ENCODE peak calls at places on chromosomes 13 and 19, in five cellular contexts. One of them, this sample, is unnamed.

GRCh38 chr13:22081430-22081829 is 410.6 kb downstream of the FGF9 start:
- DNase-seq in cardiac fibroblast: no peak
- DNase-seq in gastrocnemius medialis: no peak
- DNase-seq in suprapubic skin: no peak
- DNase-seq in omental fat pad: no peak
- DNase-seq in this sample: no peak

GRCh38 chr13:26128676-26129075 is 76.9 kb upstream of the SHISA2 start:
- DNase-seq in cardiac fibroblast: no peak
- DNase-seq in gastrocnemius medialis: no peak
- DNase-seq in suprapubic skin: no peak
- DNase-seq in omental fat pad: no peak
- DNase-seq in this sample: no peak

GRCh38 chr13:21637296-21637695 is 33.3 kb upstream of the MICU2 start:
- DNase-seq in cardiac fibroblast: peak; percentile 72
- DNase-seq in gastrocnemius medialis: no peak
- DNase-seq in suprapubic skin: no peak
- DNase-seq in omental fat pad: peak; percentile 46
- DNase-seq in this sample: no peak

GRCh38 chr19:5903054-5903501 is 512 bp downstream of the NDUFA11 start:
- DNase-seq in cardiac fibroblast: peak; percentile 50
- DNase-seq in gastrocnemius medialis: no peak
- DNase-seq in suprapubic skin: no peak
- DNase-seq in omental fat pad: no peak
- DNase-seq in this sample: no peak

GRCh38 chr13:41005709-41006108 is 13.4 kb downstream of the ELF1 start:
- DNase-seq in cardiac fibroblast: no peak
- DNase-seq in gastrocnemius medialis: no peak
- DNase-seq in suprapubic skin: no peak
- DNase-seq in omental fat pad: no peak
- DNase-seq in this sample: no peak

GRCh38 chr19:51354742-51355148 is 11.4 kb downstream of the ETFB start:
- DNase-seq in cardiac fibroblast: no peak
- DNase-seq in gastrocnemius medialis: no peak
- DNase-seq in suprapubic skin: no peak
- DNase-seq in omental fat pad: no peak
- DNase-seq in this sample: no peak

GRCh38 chr19:9939301-9939913 is 3.1 kb upstream of the OLFM2 start:
- DNase-seq in cardiac fibroblast: peak; percentile 66
- DNase-seq in gastrocnemius medialis: no peak
- DNase-seq in suprapubic skin: no peak
- DNase-seq in omental fat pad: no peak
- DNase-seq in this sample: no peak

GRCh38 chr13:19597523-19597922 is 35.9 kb upstream of the MPHOSPH8 start:
- DNase-seq in cardiac fibroblast: peak; percentile 67
- DNase-seq in gastrocnemius medialis: no peak
- DNase-seq in suprapubic skin: no peak
- DNase-seq in omental fat pad: no peak
- DNase-seq in this sample: no peak

GRCh38 chr13:102642475-102642874 is 45.7 kb downstream of the TPP2 start:
- DNase-seq in cardiac fibroblast: no peak
- DNase-seq in gastrocnemius medialis: peak; percentile 56
- DNase-seq in suprapubic skin: no peak
- DNase-seq in omental fat pad: no peak
- DNase-seq in this sample: peak; percentile 62

GRCh38 chr19:8355631-8356402 is 8.1 kb upstream of the ANGPTL4 start:
- DNase-seq in cardiac fibroblast: peak; percentile 99
- DNase-seq in gastrocnemius medialis: no peak
- DNase-seq in suprapubic skin: no peak
- DNase-seq in omental fat pad: peak; percentile 47
- DNase-seq in this sample: peak; percentile 81

GRCh38 chr13:113664751-113665581 is 2.1 kb upstream of the GRK1 start:
- DNase-seq in cardiac fibroblast: no peak
- DNase-seq in gastrocnemius medialis: no peak
- DNase-seq in suprapubic skin: peak; percentile 74
- DNase-seq in omental fat pad: no peak
- DNase-seq in this sample: no peak

GRCh38 chr13:62014299-62014698 is 598.6 kb upstream of the PCDH20 start:
- DNase-seq in cardiac fibroblast: peak; percentile 1
- DNase-seq in gastrocnemius medialis: no peak
- DNase-seq in suprapubic skin: no peak
- DNase-seq in omental fat pad: no peak
- DNase-seq in this sample: no peak

DNA sequence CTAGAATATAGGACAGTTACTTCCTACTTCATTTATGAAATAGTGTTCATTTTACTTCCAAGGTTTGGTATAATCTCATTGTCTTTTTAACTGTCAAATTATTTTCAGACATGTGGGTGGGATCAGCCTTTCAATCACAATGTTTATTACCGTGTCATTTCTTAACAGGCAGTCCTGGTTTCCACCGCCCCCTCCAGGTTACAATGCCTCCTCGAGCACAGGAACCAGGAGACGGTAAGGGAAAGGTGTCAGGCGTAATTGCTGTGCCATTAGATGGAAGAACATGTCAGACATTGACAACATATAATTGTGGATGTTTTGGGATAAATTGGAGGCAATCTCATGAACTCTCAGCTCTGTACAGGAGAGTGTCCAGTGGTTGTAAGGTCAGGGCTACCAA is 36.5 kb downstream of the SCEL start:
- DNase-seq in cardiac fibroblast: no peak
- DNase-seq in gastrocnemius medialis: no peak
- DNase-seq in suprapubic skin: no peak
- DNase-seq in omental fat pad: no peak
- DNase-seq in this sample: no peak
- TF ChIP-seq CTCF in cardiac fibroblast: no peak
- TF ChIP-seq CTCF in gastrocnemius medialis: no peak
- TF ChIP-seq CTCF in suprapubic skin: no peak
- TF ChIP-seq CTCF in omental fat pad: no peak
- TF ChIP-seq CTCF in this sample: no peak

GRCh38 chr19:15550847-15551182 is 42.5 kb downstream of the CYP4F22 start:
- DNase-seq in cardiac fibroblast: no peak
- DNase-seq in gastrocnemius medialis: no peak
- DNase-seq in suprapubic skin: no peak
- DNase-seq in omental fat pad: no peak
- DNase-seq in this sample: no peak
- TF ChIP-seq CTCF in cardiac fibroblast: no peak
- TF ChIP-seq CTCF in gastrocnemius medialis: no peak
- TF ChIP-seq CTCF in suprapubic skin: no peak
- TF ChIP-seq CTCF in omental fat pad: no peak
- TF ChIP-seq CTCF in this sample: no peak

DNA sequence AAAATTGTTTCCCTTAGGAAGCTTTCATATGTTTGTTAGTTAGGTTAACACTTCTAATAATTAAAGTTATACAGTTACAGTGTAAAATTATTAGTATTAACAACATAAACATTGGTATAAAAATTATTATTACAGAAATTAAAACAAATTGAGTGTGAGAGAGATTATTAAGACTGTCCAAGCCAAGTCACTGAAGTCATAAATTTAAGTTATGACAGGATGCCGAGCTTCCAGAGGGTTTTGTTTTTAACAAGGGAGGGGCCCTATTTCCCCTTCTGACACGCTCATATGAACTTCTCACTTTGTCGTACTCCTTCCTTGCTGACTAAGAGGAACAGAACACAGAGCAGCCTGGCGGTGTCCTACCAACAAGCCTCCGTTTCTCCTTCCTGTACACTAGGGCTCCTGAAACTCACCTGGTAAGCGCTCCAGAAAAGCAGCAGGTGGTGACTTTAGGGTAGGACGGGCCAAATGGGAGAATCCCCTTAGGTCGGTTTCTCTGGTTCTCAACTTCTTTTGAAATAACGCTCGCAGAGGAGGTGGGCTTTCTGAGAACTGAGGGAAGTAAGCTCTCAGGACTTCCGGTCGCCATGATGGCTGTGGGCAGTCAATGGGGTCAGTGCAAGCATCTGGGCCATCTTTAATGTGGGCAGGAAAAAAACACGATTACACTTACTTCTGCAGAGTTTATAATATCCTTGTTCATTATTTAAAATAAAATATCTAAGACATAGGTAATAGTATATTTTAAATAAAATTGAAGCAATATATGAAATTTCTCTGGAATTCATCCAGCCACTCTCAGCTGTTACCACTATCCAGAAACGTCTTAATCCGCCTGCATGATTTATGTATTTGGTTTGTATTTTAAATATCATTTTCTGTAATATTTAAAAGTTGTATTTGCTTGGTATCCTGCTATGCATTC is at the start of gene CARD8:
- DNase-seq in cardiac fibroblast: peak; percentile 95
- DNase-seq in gastrocnemius medialis: peak; percentile 69
- DNase-seq in suprapubic skin: peak; percentile 85
- DNase-seq in omental fat pad: peak; percentile 56
- DNase-seq in this sample: peak; percentile 84
- TF ChIP-seq CTCF in cardiac fibroblast: peak; percentile 17
- TF ChIP-seq CTCF in gastrocnemius medialis: no peak
- TF ChIP-seq CTCF in suprapubic skin: no peak
- TF ChIP-seq CTCF in omental fat pad: no peak
- TF ChIP-seq CTCF in this sample: no peak

DNA sequence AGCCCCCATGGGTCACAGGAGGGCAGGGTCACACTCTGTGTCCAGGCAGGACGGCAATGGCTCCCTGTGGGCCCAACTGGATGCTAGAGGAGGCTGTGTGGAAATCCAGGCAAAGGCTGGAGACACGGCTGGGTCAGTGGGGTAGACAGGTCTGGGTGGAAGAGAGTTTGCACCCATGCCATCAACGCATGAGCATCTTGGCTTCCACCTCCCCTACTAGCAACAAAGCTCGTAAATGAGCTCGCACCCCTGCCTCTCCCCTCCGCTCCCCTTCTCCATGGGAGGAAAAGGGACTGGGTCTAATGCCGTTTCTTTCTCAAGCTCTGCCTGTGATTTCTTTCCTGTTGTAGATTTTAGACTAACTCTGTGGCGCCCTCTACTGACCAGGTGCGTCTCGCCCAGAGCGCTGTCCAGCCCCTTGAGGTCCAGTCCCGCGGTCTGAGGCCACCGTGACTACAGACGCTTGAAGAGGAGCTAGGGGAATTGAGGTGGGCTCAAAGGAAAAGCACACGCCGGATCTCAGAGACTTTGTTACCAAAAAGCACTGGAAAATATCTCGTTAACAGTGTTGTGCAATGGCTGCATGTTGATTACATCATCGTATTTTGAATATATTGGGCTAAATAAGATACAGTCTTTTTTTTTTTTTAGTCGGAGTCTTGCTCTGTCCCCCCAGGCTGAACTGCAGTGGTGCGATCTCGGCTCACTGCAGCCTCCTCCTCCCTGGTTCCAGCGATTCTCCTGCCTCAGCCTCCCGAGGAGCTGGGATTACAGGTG is 50.7 kb upstream of the USP29 start:
- DNase-seq in cardiac fibroblast: no peak
- DNase-seq in gastrocnemius medialis: no peak
- DNase-seq in suprapubic skin: no peak
- DNase-seq in omental fat pad: peak; percentile 36
- DNase-seq in this sample: no peak
- TF ChIP-seq CTCF in cardiac fibroblast: no peak
- TF ChIP-seq CTCF in gastrocnemius medialis: no peak
- TF ChIP-seq CTCF in suprapubic skin: no peak
- TF ChIP-seq CTCF in omental fat pad: no peak
- TF ChIP-seq CTCF in this sample: no peak

DNA sequence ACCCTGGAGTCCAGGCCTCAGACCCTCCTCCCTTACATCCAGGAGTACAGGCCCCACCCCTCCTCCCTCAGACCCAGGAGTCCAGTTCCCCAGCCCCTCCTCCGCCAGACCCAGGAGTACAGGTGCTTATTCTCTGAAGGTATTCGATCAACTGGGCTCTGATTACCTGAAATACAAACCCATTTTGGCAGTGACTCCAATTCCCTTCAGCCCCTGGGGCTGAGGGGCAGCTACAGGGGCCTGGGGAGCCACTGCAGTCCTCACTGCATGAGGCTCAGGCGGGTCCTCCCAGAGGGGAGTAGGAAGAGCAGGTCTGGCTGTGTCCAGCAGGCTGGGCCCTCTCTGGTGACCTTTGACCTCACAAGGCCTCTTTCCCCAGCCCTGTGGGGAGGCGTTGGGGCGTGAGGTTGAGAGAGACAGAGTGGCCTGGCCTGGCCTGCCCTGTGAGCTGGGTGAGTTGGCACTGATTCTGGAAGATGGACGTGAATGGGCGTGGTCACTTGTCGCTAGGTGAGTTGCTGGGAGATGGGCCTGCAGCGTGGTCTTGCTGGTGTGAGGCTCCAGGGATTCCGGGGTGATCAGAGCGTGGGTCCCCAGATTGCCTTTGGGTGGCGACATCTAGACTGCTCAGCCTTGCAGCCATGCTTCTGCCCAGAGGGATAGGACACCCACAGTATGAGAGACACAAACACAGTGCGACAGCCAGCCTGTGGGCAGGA is 3.1 kb downstream of the BCAT2 start:
- DNase-seq in cardiac fibroblast: no peak
- DNase-seq in gastrocnemius medialis: no peak
- DNase-seq in suprapubic skin: no peak
- DNase-seq in omental fat pad: no peak
- DNase-seq in this sample: no peak
- TF ChIP-seq CTCF in cardiac fibroblast: no peak
- TF ChIP-seq CTCF in gastrocnemius medialis: no peak
- TF ChIP-seq CTCF in suprapubic skin: no peak
- TF ChIP-seq CTCF in omental fat pad: no peak
- TF ChIP-seq CTCF in this sample: no peak

DNA sequence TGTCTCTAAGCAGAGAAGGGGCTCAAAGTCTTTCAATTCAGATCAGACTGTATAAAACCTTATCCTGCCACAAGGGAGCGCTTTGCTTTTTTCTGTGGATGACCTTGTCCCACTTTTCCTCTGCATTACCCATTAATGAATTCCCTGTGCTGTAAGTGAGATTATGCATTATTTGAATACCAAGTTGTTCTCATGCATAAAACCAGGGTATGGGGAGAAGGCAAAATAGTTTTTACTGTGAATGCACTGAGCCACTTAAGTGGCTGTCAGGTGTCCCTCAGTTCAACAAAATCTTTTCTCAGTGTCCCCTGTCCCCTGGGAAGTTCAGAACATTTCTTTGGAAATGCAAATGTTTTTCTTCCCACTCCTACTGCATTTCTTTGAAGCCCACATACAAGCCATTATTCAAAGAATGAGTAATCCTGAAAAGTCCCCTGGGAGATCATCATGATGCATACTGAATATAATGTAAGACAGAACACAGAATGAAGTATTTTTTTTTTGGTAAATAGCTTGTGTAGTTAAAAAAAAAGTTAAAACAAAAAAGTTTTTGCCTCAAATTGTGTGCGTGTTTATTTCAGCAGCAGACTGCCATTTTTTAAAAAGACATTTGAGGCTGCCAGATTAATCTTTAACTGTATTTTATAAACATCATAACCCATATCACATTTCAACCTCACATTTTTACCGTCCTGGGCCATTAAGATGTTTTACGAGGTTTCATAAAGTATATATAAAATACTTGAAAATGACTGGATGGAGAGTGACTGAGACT is 506.7 kb upstream of the PCDH9 start:
- DNase-seq in cardiac fibroblast: peak; percentile 85
- DNase-seq in gastrocnemius medialis: no peak
- DNase-seq in suprapubic skin: no peak
- DNase-seq in omental fat pad: no peak
- DNase-seq in this sample: no peak
- TF ChIP-seq CTCF in cardiac fibroblast: no peak
- TF ChIP-seq CTCF in gastrocnemius medialis: no peak
- TF ChIP-seq CTCF in suprapubic skin: no peak
- TF ChIP-seq CTCF in omental fat pad: no peak
- TF ChIP-seq CTCF in this sample: no peak

This sample was measured in right atrium auricular region.